ENCODE peak calls at places on chromosomes 13 and 19, in seven cellular contexts. One of them, this sample, is unnamed.

GRCh38 chr13:76556632-76557031 is 329.6 kb downstream of the KCTD12 start:
- DNase-seq in brain microvascular endothelial cell: no peak
- DNase-seq in mucosa of descending colon: no peak
- DNase-seq in BJ: no peak
- DNase-seq in neural crest cell: no peak
- DNase-seq in adrenal gland: no peak
- DNase-seq in progenitor cell of endocrine pancreas: no peak
- DNase-seq in this sample: no peak

GRCh38 chr19:56253737-56254136 is 18.8 kb upstream of the EDDM13 start:
- DNase-seq in brain microvascular endothelial cell: peak
- DNase-seq in mucosa of descending colon: no peak
- DNase-seq in BJ: no peak
- DNase-seq in neural crest cell: no peak
- DNase-seq in adrenal gland: no peak
- DNase-seq in progenitor cell of endocrine pancreas: no peak
- DNase-seq in this sample: no peak

GRCh38 chr13:76462003-76462402 is 424.2 kb downstream of the KCTD12 start:
- DNase-seq in brain microvascular endothelial cell: no peak
- DNase-seq in mucosa of descending colon: no peak
- DNase-seq in BJ: no peak
- DNase-seq in neural crest cell: no peak
- DNase-seq in adrenal gland: no peak
- DNase-seq in progenitor cell of endocrine pancreas: no peak
- DNase-seq in this sample: no peak

GRCh38 chr13:111598751-111599150 is 278.3 kb downstream of the TEX29 start:
- DNase-seq in brain microvascular endothelial cell: no peak
- DNase-seq in mucosa of descending colon: no peak
- DNase-seq in BJ: no peak
- DNase-seq in neural crest cell: no peak
- DNase-seq in adrenal gland: no peak
- DNase-seq in progenitor cell of endocrine pancreas: no peak
- DNase-seq in this sample: no peak

GRCh38 chr19:5425260-5425659 is 30.0 kb upstream of the ZNRF4 start:
- DNase-seq in brain microvascular endothelial cell: no peak
- DNase-seq in mucosa of descending colon: no peak
- DNase-seq in BJ: no peak
- DNase-seq in neural crest cell: no peak
- DNase-seq in adrenal gland: no peak
- DNase-seq in progenitor cell of endocrine pancreas: no peak
- DNase-seq in this sample: no peak

GRCh38 chr13:21546372-21546771 is 57.6 kb downstream of the MICU2 start:
- DNase-seq in brain microvascular endothelial cell: no peak
- DNase-seq in mucosa of descending colon: no peak
- DNase-seq in BJ: no peak
- DNase-seq in neural crest cell: no peak
- DNase-seq in adrenal gland: no peak
- DNase-seq in progenitor cell of endocrine pancreas: no peak
- DNase-seq in this sample: no peak

GRCh38 chr13:25062479-25062878 is 33.5 kb upstream of the PABPC3 start:
- DNase-seq in brain microvascular endothelial cell: no peak
- DNase-seq in mucosa of descending colon: no peak
- DNase-seq in BJ: no peak
- DNase-seq in neural crest cell: no peak
- DNase-seq in adrenal gland: no peak
- DNase-seq in progenitor cell of endocrine pancreas: no peak
- DNase-seq in this sample: no peak

GRCh38 chr13:24184855-24185254 is 24.3 kb downstream of the SPATA13 start:
- DNase-seq in brain microvascular endothelial cell: no peak
- DNase-seq in mucosa of descending colon: no peak
- DNase-seq in BJ: no peak
- DNase-seq in neural crest cell: no peak
- DNase-seq in adrenal gland: no peak
- DNase-seq in progenitor cell of endocrine pancreas: no peak
- DNase-seq in this sample: no peak

GRCh38 chr13:50668044-50668443 is 175.4 kb downstream of the DLEU7 start:
- DNase-seq in brain microvascular endothelial cell: no peak
- DNase-seq in mucosa of descending colon: no peak
- DNase-seq in BJ: no peak
- DNase-seq in neural crest cell: no peak
- DNase-seq in adrenal gland: no peak
- DNase-seq in progenitor cell of endocrine pancreas: no peak
- DNase-seq in this sample: no peak

GRCh38 chr19:46466536-46467199 is 4.7 kb downstream of the PNMA8A start:
- DNase-seq in brain microvascular endothelial cell: peak
- DNase-seq in mucosa of descending colon: no peak
- DNase-seq in BJ: peak
- DNase-seq in neural crest cell: no peak
- DNase-seq in adrenal gland: peak
- DNase-seq in progenitor cell of endocrine pancreas: no peak
- DNase-seq in this sample: no peak

GRCh38 chr13:40116008-40116407 is 460.5 kb downstream of the COG6 start:
- DNase-seq in brain microvascular endothelial cell: peak
- DNase-seq in mucosa of descending colon: no peak
- DNase-seq in BJ: no peak
- DNase-seq in neural crest cell: no peak
- DNase-seq in adrenal gland: peak
- DNase-seq in progenitor cell of endocrine pancreas: no peak
- DNase-seq in this sample: no peak

GRCh38 chr13:113616991-113617749 is 32.6 kb downstream of the TFDP1 start:
- DNase-seq in brain microvascular endothelial cell: peak
- DNase-seq in mucosa of descending colon: peak
- DNase-seq in BJ: no peak
- DNase-seq in neural crest cell: no peak
- DNase-seq in adrenal gland: no peak
- DNase-seq in progenitor cell of endocrine pancreas: no peak
- DNase-seq in this sample: no peak

GRCh38 chr13:106701810-106702341 is 133.9 kb upstream of the ARGLU1 start:
- DNase-seq in brain microvascular endothelial cell: no peak
- DNase-seq in mucosa of descending colon: no peak
- DNase-seq in BJ: no peak
- DNase-seq in neural crest cell: no peak
- DNase-seq in adrenal gland: peak
- DNase-seq in progenitor cell of endocrine pancreas: no peak
- DNase-seq in this sample: no peak

GRCh38 chr19:21604351-21604926 is 99.0 kb downstream of the ZNF429 start:
- DNase-seq in brain microvascular endothelial cell: no peak
- DNase-seq in mucosa of descending colon: no peak
- DNase-seq in BJ: no peak
- DNase-seq in neural crest cell: no peak
- DNase-seq in adrenal gland: no peak
- DNase-seq in progenitor cell of endocrine pancreas: no peak
- DNase-seq in this sample: no peak

GRCh38 chr13:28035146-28035782 is 46.8 kb upstream of the URAD start:
- DNase-seq in brain microvascular endothelial cell: no peak
- DNase-seq in mucosa of descending colon: no peak
- DNase-seq in BJ: no peak
- DNase-seq in neural crest cell: no peak
- DNase-seq in adrenal gland: no peak
- DNase-seq in progenitor cell of endocrine pancreas: no peak
- DNase-seq in this sample: no peak

GRCh38 chr19:49809987-49810389 is 3.1 kb downstream of the FUZ start:
- DNase-seq in brain microvascular endothelial cell: no peak
- DNase-seq in mucosa of descending colon: no peak
- DNase-seq in BJ: no peak
- DNase-seq in neural crest cell: no peak
- DNase-seq in adrenal gland: no peak
- DNase-seq in progenitor cell of endocrine pancreas: no peak
- DNase-seq in this sample: no peak

GRCh38 chr19:39996218-39996810 is 546 bp upstream of the ZNF546 start:
- DNase-seq in brain microvascular endothelial cell: peak
- DNase-seq in mucosa of descending colon: no peak
- DNase-seq in BJ: peak
- DNase-seq in neural crest cell: peak
- DNase-seq in adrenal gland: peak
- DNase-seq in progenitor cell of endocrine pancreas: no peak
- DNase-seq in this sample: no peak

GRCh38 chr13:100608906-100609305 is 20.3 kb upstream of the GGACT start:
- DNase-seq in brain microvascular endothelial cell: peak
- DNase-seq in mucosa of descending colon: no peak
- DNase-seq in BJ: no peak
- DNase-seq in neural crest cell: no peak
- DNase-seq in adrenal gland: no peak
- DNase-seq in progenitor cell of endocrine pancreas: no peak
- DNase-seq in this sample: no peak

GRCh38 chr13:108609353-108609752 is 20.1 kb upstream of the MYO16 start:
- DNase-seq in brain microvascular endothelial cell: no peak
- DNase-seq in mucosa of descending colon: no peak
- DNase-seq in BJ: peak
- DNase-seq in neural crest cell: no peak
- DNase-seq in adrenal gland: no peak
- DNase-seq in progenitor cell of endocrine pancreas: no peak
- DNase-seq in this sample: no peak

GRCh38 chr19:48543121-48543710 is 8.8 kb upstream of the SULT2B1 start:
- DNase-seq in brain microvascular endothelial cell: peak
- DNase-seq in mucosa of descending colon: no peak
- DNase-seq in BJ: no peak
- DNase-seq in neural crest cell: no peak
- DNase-seq in adrenal gland: no peak
- DNase-seq in progenitor cell of endocrine pancreas: no peak
- DNase-seq in this sample: no peak

GRCh38 chr19:1383014-1383310 is 745 bp upstream of the NDUFS7 start:
- DNase-seq in brain microvascular endothelial cell: no peak
- DNase-seq in mucosa of descending colon: no peak
- DNase-seq in BJ: no peak
- DNase-seq in neural crest cell: no peak
- DNase-seq in adrenal gland: no peak
- DNase-seq in progenitor cell of endocrine pancreas: no peak
- DNase-seq in this sample: no peak
- TF ChIP-seq CTCF in brain microvascular endothelial cell: no peak
- TF ChIP-seq CTCF in mucosa of descending colon: no peak
- TF ChIP-seq CTCF in BJ: no peak
- TF ChIP-seq CTCF in neural crest cell: no peak
- TF ChIP-seq CTCF in adrenal gland: no peak
- TF ChIP-seq CTCF in progenitor cell of endocrine pancreas: no peak
- TF ChIP-seq CTCF in this sample: no peak

GRCh38 chr13:66301482-66301881 is 928.7 kb downstream of the PCDH9 start:
- DNase-seq in brain microvascular endothelial cell: no peak
- DNase-seq in mucosa of descending colon: no peak
- DNase-seq in BJ: no peak
- DNase-seq in neural crest cell: no peak
- DNase-seq in adrenal gland: no peak
- DNase-seq in progenitor cell of endocrine pancreas: no peak
- DNase-seq in this sample: no peak
- TF ChIP-seq CTCF in brain microvascular endothelial cell: no peak
- TF ChIP-seq CTCF in mucosa of descending colon: no peak
- TF ChIP-seq CTCF in BJ: no peak
- TF ChIP-seq CTCF in neural crest cell: no peak
- TF ChIP-seq CTCF in adrenal gland: no peak
- TF ChIP-seq CTCF in progenitor cell of endocrine pancreas: no peak
- TF ChIP-seq CTCF in this sample: no peak

DNA sequence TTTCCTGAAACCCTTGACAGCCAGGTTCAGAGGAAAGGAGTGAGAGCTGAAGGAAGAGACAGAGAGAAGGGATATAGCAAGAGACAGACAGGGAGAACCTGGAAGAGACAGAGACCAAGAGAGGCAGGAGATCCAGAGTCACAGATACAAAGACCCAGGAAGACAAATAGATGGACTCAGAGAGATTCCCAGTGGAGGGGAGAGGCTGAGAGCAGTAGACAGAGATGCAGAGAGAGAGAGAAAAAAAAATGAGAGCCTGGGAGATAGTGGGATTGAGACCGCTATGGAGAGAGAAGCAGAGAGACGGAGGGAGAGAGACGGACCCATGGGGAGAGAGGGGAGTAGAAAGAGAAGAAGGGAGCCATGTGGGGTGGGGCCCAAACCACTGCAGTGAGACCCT is 763 bp downstream of the FXYD7 start:
- DNase-seq in brain microvascular endothelial cell: no peak
- DNase-seq in mucosa of descending colon: no peak
- DNase-seq in BJ: no peak
- DNase-seq in neural crest cell: no peak
- DNase-seq in adrenal gland: no peak
- DNase-seq in progenitor cell of endocrine pancreas: no peak
- DNase-seq in this sample: no peak
- TF ChIP-seq CTCF in brain microvascular endothelial cell: no peak
- TF ChIP-seq CTCF in mucosa of descending colon: no peak
- TF ChIP-seq CTCF in BJ: no peak
- TF ChIP-seq CTCF in neural crest cell: no peak
- TF ChIP-seq CTCF in adrenal gland: no peak
- TF ChIP-seq CTCF in progenitor cell of endocrine pancreas: no peak
- TF ChIP-seq CTCF in this sample: no peak

GRCh38 chr13:97344250-97345175 is 89.5 kb upstream of the RAP2A start:
- DNase-seq in brain microvascular endothelial cell: peak
- DNase-seq in mucosa of descending colon: no peak
- DNase-seq in BJ: no peak
- DNase-seq in neural crest cell: peak
- DNase-seq in adrenal gland: peak
- DNase-seq in progenitor cell of endocrine pancreas: no peak
- DNase-seq in this sample: no peak
- TF ChIP-seq CTCF in brain microvascular endothelial cell: peak
- TF ChIP-seq CTCF in mucosa of descending colon: no peak
- TF ChIP-seq CTCF in BJ: peak
- TF ChIP-seq CTCF in neural crest cell: peak
- TF ChIP-seq CTCF in adrenal gland: peak
- TF ChIP-seq CTCF in progenitor cell of endocrine pancreas: peak
- TF ChIP-seq CTCF in this sample: peak

GRCh38 chr13:75329097-75329496 is 152.9 kb downstream of the TBC1D4 start:
- DNase-seq in brain microvascular endothelial cell: no peak
- DNase-seq in mucosa of descending colon: no peak
- DNase-seq in BJ: no peak
- DNase-seq in neural crest cell: no peak
- DNase-seq in adrenal gland: no peak
- DNase-seq in progenitor cell of endocrine pancreas: no peak
- DNase-seq in this sample: no peak

GRCh38 chr13:75327132-75327505 is 154.8 kb downstream of the TBC1D4 start:
- DNase-seq in brain microvascular endothelial cell: no peak
- DNase-seq in mucosa of descending colon: no peak
- DNase-seq in BJ: no peak
- DNase-seq in neural crest cell: no peak
- DNase-seq in adrenal gland: no peak
- DNase-seq in progenitor cell of endocrine pancreas: no peak
- DNase-seq in this sample: no peak

GRCh38 chr13:75324413-75324940 is 157.5 kb downstream of the TBC1D4 start:
- DNase-seq in brain microvascular endothelial cell: no peak
- DNase-seq in mucosa of descending colon: no peak
- DNase-seq in BJ: no peak
- DNase-seq in neural crest cell: no peak
- DNase-seq in adrenal gland: no peak
- DNase-seq in progenitor cell of endocrine pancreas: no peak
- DNase-seq in this sample: no peak

GRCh38 chr13:75329723-75330122 is 152.2 kb downstream of the TBC1D4 start:
- DNase-seq in brain microvascular endothelial cell: no peak
- DNase-seq in mucosa of descending colon: no peak
- DNase-seq in BJ: no peak
- DNase-seq in neural crest cell: no peak
- DNase-seq in adrenal gland: no peak
- DNase-seq in progenitor cell of endocrine pancreas: no peak
- DNase-seq in this sample: no peak

GRCh38 chr13:75326173-75327131 is 155.5 kb downstream of the TBC1D4 start:
- DNase-seq in brain microvascular endothelial cell: peak
- DNase-seq in mucosa of descending colon: no peak
- DNase-seq in BJ: no peak
- DNase-seq in neural crest cell: no peak
- DNase-seq in adrenal gland: peak
- DNase-seq in progenitor cell of endocrine pancreas: no peak
- DNase-seq in this sample: no peak
- TF ChIP-seq CTCF in brain microvascular endothelial cell: no peak
- TF ChIP-seq CTCF in mucosa of descending colon: no peak
- TF ChIP-seq CTCF in BJ: no peak
- TF ChIP-seq CTCF in neural crest cell: no peak
- TF ChIP-seq CTCF in adrenal gland: no peak
- TF ChIP-seq CTCF in progenitor cell of endocrine pancreas: no peak
- TF ChIP-seq CTCF in this sample: no peak

This sample was measured in type B pancreatic cell.